ENCODE peak calls at places on chromosomes 1 and 21, in four cellular contexts. One of them, this sample, is unnamed.

GRCh38 chr1:169240449-169241242 is 127.0 kb downstream of the NME7 start:
- DNase-seq in DND-41: no peak
- DNase-seq in GM23248: peak; percentile 35
- DNase-seq in fibroblast of lung: peak; percentile 61
- DNase-seq in this sample: no peak

GRCh38 chr1:117673405-117673804 is 67.6 kb downstream of the TENT5C start:
- DNase-seq in DND-41: no peak
- DNase-seq in GM23248: peak; percentile 86
- DNase-seq in fibroblast of lung: peak; percentile 86
- DNase-seq in this sample: no peak

GRCh38 chr1:46401514-46401913 is 7.4 kb downstream of the FAAH start:
- DNase-seq in DND-41: no peak
- DNase-seq in GM23248: peak; percentile 59
- DNase-seq in fibroblast of lung: peak; percentile 13
- DNase-seq in this sample: no peak

GRCh38 chr1:45477646-45478045 is 13.3 kb downstream of the TESK2 start:
- DNase-seq in DND-41: no peak
- DNase-seq in GM23248: no peak
- DNase-seq in fibroblast of lung: no peak
- DNase-seq in this sample: no peak

GRCh38 chr1:178690496-178690895 is 34.5 kb upstream of the RALGPS2 start:
- DNase-seq in DND-41: no peak
- DNase-seq in GM23248: no peak
- DNase-seq in fibroblast of lung: no peak
- DNase-seq in this sample: no peak

GRCh38 chr1:99240621-99241020 is 23.7 kb upstream of the PLPPR4 start:
- DNase-seq in DND-41: no peak
- DNase-seq in GM23248: no peak
- DNase-seq in fibroblast of lung: no peak
- DNase-seq in this sample: no peak

GRCh38 chr1:32335951-32336867 is at the start of gene MARCKSL1:
- DNase-seq in DND-41: peak; percentile 88
- DNase-seq in GM23248: peak; percentile 79
- DNase-seq in fibroblast of lung: peak; percentile 63
- DNase-seq in this sample: peak; percentile 92

GRCh38 chr1:79128726-79129125 is 122.2 kb upstream of the ADGRL4 start:
- DNase-seq in DND-41: no peak
- DNase-seq in GM23248: peak; percentile 71
- DNase-seq in fibroblast of lung: peak; percentile 83
- DNase-seq in this sample: no peak

GRCh38 chr1:12386130-12386529 is 156.3 kb downstream of the VPS13D start:
- DNase-seq in DND-41: no peak
- DNase-seq in GM23248: no peak
- DNase-seq in fibroblast of lung: peak; percentile 30
- DNase-seq in this sample: no peak

GRCh38 chr1:19737413-19737812 is 62.3 kb downstream of the TMCO4 start:
- DNase-seq in DND-41: no peak
- DNase-seq in GM23248: peak; percentile 56
- DNase-seq in fibroblast of lung: peak; percentile 62
- DNase-seq in this sample: no peak

GRCh38 chr21:25161571-25161970 is 445.7 kb downstream of the MRPL39 start:
- DNase-seq in DND-41: no peak
- DNase-seq in GM23248: no peak
- DNase-seq in fibroblast of lung: no peak
- DNase-seq in this sample: no peak

GRCh38 chr1:175434268-175434860 is 241.8 kb upstream of the KIAA0040 start:
- DNase-seq in DND-41: no peak
- DNase-seq in GM23248: no peak
- DNase-seq in fibroblast of lung: no peak
- DNase-seq in this sample: no peak

GRCh38 chr21:45973475-45974072 is 8.0 kb upstream of the COL6A1 start:
- DNase-seq in DND-41: peak; percentile 92
- DNase-seq in GM23248: peak; percentile 90
- DNase-seq in fibroblast of lung: peak; percentile 82
- DNase-seq in this sample: peak; percentile 85

GRCh38 chr1:201703646-201704438 is 125.1 kb upstream of the IPO9 start:
- DNase-seq in DND-41: peak; percentile 61
- DNase-seq in GM23248: peak; percentile 93
- DNase-seq in fibroblast of lung: peak; percentile 76
- DNase-seq in this sample: peak; percentile 94

GRCh38 chr1:192675716-192676115 is 39.8 kb downstream of the RGS13 start:
- DNase-seq in DND-41: no peak
- DNase-seq in GM23248: no peak
- DNase-seq in fibroblast of lung: no peak
- DNase-seq in this sample: no peak

GRCh38 chr1:164953815-164954214 is 394.8 kb downstream of the PBX1 start:
- DNase-seq in DND-41: no peak
- DNase-seq in GM23248: no peak
- DNase-seq in fibroblast of lung: no peak
- DNase-seq in this sample: no peak

GRCh38 chr1:168096296-168097165 is 40.2 kb downstream of the GPR161 start:
- DNase-seq in DND-41: no peak
- DNase-seq in GM23248: no peak
- DNase-seq in fibroblast of lung: no peak
- DNase-seq in this sample: no peak

GRCh38 chr1:112808861-112809684 is 93.9 kb upstream of the PPM1J start:
- DNase-seq in DND-41: peak; percentile 74
- DNase-seq in GM23248: peak; percentile 88
- DNase-seq in fibroblast of lung: peak; percentile 45
- DNase-seq in this sample: peak; percentile 81

GRCh38 chr1:201140235-201140940 is 13.4 kb upstream of the ASCL5 start:
- DNase-seq in DND-41: no peak
- DNase-seq in GM23248: no peak
- DNase-seq in fibroblast of lung: no peak
- DNase-seq in this sample: peak; percentile 33

GRCh38 chr1:203299180-203299579 is 6.1 kb upstream of the BTG2 start:
- DNase-seq in DND-41: no peak
- DNase-seq in GM23248: no peak
- DNase-seq in fibroblast of lung: no peak
- DNase-seq in this sample: no peak

GRCh38 chr1:157363660-157364140 is 188.6 kb downstream of the FCRL5 start:
- DNase-seq in DND-41: peak; percentile 18
- DNase-seq in GM23248: peak; percentile 72
- DNase-seq in fibroblast of lung: peak; percentile 6
- DNase-seq in this sample: peak; percentile 71

DNA sequence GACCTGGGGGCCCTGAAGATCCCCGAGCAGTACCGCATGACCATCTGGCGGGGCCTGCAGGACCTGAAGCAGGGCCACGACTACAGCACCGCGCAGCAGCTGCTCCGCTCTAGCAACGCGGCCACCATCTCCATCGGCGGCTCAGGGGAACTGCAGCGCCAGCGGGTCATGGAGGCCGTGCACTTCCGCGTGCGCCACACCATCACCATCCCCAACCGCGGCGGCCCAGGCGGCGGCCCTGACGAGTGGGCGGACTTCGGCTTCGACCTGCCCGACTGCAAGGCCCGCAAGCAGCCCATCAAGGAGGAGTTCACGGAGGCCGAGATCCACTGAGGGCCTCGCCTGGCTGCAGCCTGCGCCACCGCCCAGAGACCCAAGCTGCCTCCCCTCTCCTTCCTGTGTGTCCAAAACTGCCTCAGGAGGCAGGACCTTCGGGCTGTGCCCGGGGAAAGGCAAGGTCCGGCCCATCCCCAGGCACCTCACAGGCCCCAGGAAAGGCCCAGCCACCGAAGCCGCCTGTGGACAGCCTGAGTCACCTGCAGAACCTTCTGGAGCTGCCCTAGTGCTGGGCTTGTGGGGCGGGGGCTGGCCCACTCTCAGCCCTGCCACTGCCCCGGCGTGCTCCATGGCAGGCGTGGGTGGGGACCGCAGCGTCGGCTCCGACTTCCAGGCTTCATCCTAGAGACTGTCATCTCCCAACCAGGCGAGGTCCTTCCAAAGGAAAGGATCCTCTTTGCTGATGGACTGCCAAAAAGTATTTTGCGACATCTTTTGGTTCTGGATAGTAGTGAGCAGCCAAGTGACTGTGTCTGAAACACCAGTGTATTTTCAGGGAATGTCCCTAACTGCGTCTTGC is 19.3 kb upstream of the CCDC27 start:
- DNase-seq in DND-41: no peak
- DNase-seq in GM23248: peak; percentile 53
- DNase-seq in fibroblast of lung: peak; percentile 23
- DNase-seq in this sample: peak; percentile 33
- TF ChIP-seq EZH2 in DND-41: no peak
- TF ChIP-seq EZH2 in GM23248: no peak
- TF ChIP-seq EZH2 in fibroblast of lung: no peak
- TF ChIP-seq EZH2 in this sample: no peak

DNA sequence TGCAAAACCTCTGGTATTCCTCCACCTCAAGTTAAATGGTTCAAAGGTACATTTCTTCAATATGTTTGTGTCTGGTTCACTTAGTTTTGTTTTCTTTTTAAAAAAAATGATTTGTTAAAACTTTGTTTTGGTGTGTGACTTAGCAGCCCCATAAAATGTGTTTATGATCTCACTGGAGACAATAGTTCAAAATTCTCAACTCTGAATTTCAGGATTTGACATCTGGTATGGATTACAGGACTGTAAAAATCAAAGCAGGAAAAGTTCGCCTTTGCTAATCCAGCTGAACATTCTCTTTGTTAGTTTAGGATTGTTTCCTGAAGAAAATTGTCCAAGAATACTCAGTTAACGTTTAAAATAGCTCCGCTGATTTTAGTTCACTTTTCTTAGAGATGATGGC is 231.7 kb downstream of the HMCN1 start:
- DNase-seq in DND-41: no peak
- DNase-seq in GM23248: peak; percentile 22
- DNase-seq in fibroblast of lung: no peak
- DNase-seq in this sample: no peak
- H3K9ac ChIP-seq in DND-41: no peak overlapping the region
- H3K9ac ChIP-seq in GM23248: peak overlapping the region; percentile 14
- H3K9ac ChIP-seq in fibroblast of lung: no peak overlapping the region
- H3K9ac ChIP-seq in this sample: no peak overlapping the region

DNA sequence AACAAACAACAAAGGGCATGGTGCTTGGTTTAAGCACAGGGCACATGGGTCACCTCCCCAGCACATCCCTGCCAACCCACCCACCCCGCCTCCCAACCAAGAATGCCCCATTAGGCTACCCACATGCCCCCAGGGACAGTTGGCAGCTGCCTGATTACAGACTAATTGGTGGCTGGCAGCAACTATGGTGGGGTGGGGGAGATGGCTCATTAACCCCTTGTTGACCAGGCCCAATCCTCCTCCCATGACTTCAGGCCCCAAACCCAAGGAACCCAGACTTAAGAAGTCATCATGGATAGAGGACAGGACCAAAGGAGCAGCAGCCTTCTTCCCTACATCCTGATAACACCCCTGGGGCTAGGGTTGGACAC is 1.3 kb downstream of the RIMS3 start:
- DNase-seq in DND-41: peak; percentile 37
- DNase-seq in GM23248: no peak
- DNase-seq in fibroblast of lung: no peak
- DNase-seq in this sample: no peak
- TF ChIP-seq EZH2 in DND-41: no peak
- TF ChIP-seq EZH2 in GM23248: no peak
- TF ChIP-seq EZH2 in fibroblast of lung: no peak
- TF ChIP-seq EZH2 in this sample: no peak

DNA sequence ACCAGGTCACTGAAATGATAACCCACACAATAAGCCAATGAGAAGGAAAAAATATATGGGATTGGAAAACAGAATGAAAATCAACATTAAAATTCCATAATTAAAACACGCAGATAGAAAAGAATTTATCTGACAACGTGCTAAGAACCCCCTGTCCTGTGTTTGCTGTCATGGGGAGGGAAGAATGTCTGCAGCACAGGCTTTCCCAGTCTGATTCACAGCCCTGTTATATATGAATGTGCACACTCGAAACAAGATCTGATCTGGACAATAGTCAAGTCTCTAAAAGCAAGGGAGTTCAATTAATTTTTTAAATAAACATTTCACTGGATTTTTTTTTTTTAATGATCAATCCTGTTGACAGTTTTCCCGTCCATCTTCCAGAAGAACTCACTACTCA is 220.0 kb downstream of the RERE start:
- DNase-seq in DND-41: no peak
- DNase-seq in GM23248: peak; percentile 61
- DNase-seq in fibroblast of lung: peak; percentile 48
- DNase-seq in this sample: no peak
- H3K9ac ChIP-seq in DND-41: no peak overlapping the region
- H3K9ac ChIP-seq in GM23248: peak overlapping the region; percentile 60
- H3K9ac ChIP-seq in fibroblast of lung: no peak overlapping the region
- H3K9ac ChIP-seq in this sample: no peak overlapping the region

DNA sequence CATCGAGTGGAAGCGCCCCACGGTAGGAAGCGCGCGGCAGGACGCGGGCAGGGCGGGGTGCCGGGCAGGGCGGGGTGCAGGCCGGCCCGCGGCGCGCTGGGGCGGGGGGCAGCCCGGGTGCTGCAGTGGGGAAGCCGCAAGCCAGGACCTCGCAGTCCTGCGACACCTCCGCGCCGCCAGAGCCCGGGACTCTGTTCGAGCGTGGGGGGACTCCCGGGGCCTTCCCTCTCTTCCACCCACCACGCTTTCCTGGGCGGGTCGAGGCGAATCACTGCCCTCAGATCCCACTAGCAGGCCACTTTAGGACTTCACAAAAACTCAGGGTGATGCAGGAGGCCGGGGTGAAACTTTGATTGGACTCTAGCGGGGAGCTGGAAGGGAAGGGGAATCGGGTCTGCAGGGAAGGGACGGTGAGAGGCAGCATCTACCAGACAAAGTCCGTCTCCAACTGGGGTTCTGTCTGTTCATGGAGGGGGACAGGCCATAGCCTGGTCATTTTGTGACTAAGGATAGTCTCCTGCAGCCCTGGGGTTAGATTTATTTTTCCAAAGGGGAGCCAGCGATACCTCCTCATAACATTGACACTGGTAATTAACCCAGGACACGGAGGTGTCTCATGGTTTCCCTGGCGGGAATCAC is 636 bp downstream of the CAPN2 start:
- DNase-seq in DND-41: no peak
- DNase-seq in GM23248: peak; percentile 58
- DNase-seq in fibroblast of lung: no peak
- DNase-seq in this sample: peak; percentile 41
- TF ChIP-seq EZH2 in DND-41: no peak
- TF ChIP-seq EZH2 in GM23248: no peak
- TF ChIP-seq EZH2 in fibroblast of lung: no peak
- TF ChIP-seq EZH2 in this sample: no peak

DNA sequence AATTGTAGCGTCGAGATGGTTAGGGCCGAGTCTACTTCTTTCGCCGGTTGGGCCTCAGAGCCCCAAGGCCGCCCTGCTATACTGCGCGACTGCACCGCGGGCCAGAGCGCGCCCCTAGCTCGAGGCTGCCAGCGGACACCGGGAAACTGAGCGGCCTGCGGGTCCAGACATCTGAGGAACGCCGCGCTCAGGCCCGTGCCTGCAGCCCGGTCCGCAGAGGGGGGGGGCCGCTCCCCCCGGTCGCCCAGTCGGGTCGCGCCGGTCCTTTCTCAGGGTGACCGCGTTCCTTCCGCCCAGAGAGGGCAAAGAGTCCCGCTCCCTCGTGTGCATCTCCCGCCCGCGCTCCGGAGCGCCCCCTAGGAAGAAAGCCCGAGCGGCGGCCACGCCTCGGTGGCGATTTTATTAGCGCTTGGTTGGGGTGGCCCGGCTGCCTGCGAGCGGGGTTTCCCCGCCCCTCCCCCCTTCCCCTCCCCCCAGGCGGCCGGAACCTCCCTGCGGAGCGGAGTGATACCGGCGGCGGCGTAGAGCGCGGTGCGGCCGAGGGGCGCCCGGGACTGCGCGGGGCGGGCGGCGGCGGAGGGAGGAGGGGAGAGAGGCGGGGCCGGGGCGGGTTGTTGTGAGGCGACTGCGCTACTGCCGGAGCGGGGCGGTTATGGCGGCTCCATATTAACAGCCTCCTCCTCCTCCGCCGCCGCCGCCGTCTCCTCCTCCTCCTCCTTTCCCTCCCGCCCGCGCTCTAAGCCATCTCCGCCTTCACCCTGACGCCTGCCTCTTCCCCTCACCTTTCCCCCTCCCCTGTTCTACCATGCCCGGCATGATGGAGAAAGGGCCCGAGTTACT is at the start of gene RCOR3:
- DNase-seq in DND-41: peak; percentile 95
- DNase-seq in GM23248: peak; percentile 95
- DNase-seq in fibroblast of lung: peak; percentile 93
- DNase-seq in this sample: peak; percentile 96
- H3K9ac ChIP-seq in DND-41: peak within 1 kb of the TSS; percentile 100
- H3K9ac ChIP-seq in GM23248: peak within 1 kb of the TSS; percentile 94
- H3K9ac ChIP-seq in fibroblast of lung: peak within 1 kb of the TSS; percentile 85
- H3K9ac ChIP-seq in this sample: peak within 1 kb of the TSS; percentile 85